ENCODE peak calls at places on chromosomes 5 and 9, in nine cellular contexts. One of them, this sample, is unnamed.

GRCh38 chr9:131310833-131311554 is 21.5 kb downstream of the PLPP7 start:
- DNase-seq in NCI-H82: peak; percentile 26
- DNase-seq in substantia nigra: no peak
- DNase-seq in Ammon's horn: no peak
- DNase-seq in NCI-H2029 treated with DMSO at 0.1 percent for 48 hours: no peak
- DNase-seq in fibroblast of the conjunctiva: no peak
- DNase-seq in memory B cell: no peak
- DNase-seq in body of pancreas: peak; percentile 12
- DNase-seq in stimulated activated CD4-positive, alpha-beta T cell treated with anti-CD3 and anti-CD28 coated beads, Interleukin-12 subunit alpha, Interleukin-12 subunit beta, amount 100 ng/mL, for 4 hours: peak; percentile 42
- DNase-seq in this sample: no peak

GRCh38 chr5:18455521-18455920 is 821.3 kb downstream of the TAF11L14 start:
- DNase-seq in NCI-H82: no peak
- DNase-seq in substantia nigra: no peak
- DNase-seq in Ammon's horn: no peak
- DNase-seq in NCI-H2029 treated with DMSO at 0.1 percent for 48 hours: no peak
- DNase-seq in fibroblast of the conjunctiva: no peak
- DNase-seq in memory B cell: no peak
- DNase-seq in body of pancreas: no peak
- DNase-seq in stimulated activated CD4-positive, alpha-beta T cell treated with anti-CD3 and anti-CD28 coated beads, Interleukin-12 subunit alpha, Interleukin-12 subunit beta, amount 100 ng/mL, for 4 hours: no peak
- DNase-seq in this sample: no peak

GRCh38 chr9:92402359-92402758 is 2.0 kb downstream of the OGN start:
- DNase-seq in NCI-H82: no peak
- DNase-seq in substantia nigra: no peak
- DNase-seq in Ammon's horn: no peak
- DNase-seq in NCI-H2029 treated with DMSO at 0.1 percent for 48 hours: no peak
- DNase-seq in fibroblast of the conjunctiva: no peak
- DNase-seq in memory B cell: no peak
- DNase-seq in body of pancreas: no peak
- DNase-seq in stimulated activated CD4-positive, alpha-beta T cell treated with anti-CD3 and anti-CD28 coated beads, Interleukin-12 subunit alpha, Interleukin-12 subunit beta, amount 100 ng/mL, for 4 hours: no peak
- DNase-seq in this sample: no peak

GRCh38 chr5:60521379-60522298 is 178.3 kb downstream of the DEPDC1B start:
- DNase-seq in NCI-H82: no peak
- DNase-seq in substantia nigra: no peak
- DNase-seq in Ammon's horn: no peak
- DNase-seq in NCI-H2029 treated with DMSO at 0.1 percent for 48 hours: no peak
- DNase-seq in fibroblast of the conjunctiva: no peak
- DNase-seq in memory B cell: peak; percentile 36
- DNase-seq in body of pancreas: no peak
- DNase-seq in stimulated activated CD4-positive, alpha-beta T cell treated with anti-CD3 and anti-CD28 coated beads, Interleukin-12 subunit alpha, Interleukin-12 subunit beta, amount 100 ng/mL, for 4 hours: no peak
- DNase-seq in this sample: no peak

GRCh38 chr9:11374961-11375360 is 762.2 kb upstream of the PTPRD start:
- DNase-seq in NCI-H82: no peak
- DNase-seq in substantia nigra: no peak
- DNase-seq in Ammon's horn: no peak
- DNase-seq in NCI-H2029 treated with DMSO at 0.1 percent for 48 hours: no peak
- DNase-seq in fibroblast of the conjunctiva: no peak
- DNase-seq in memory B cell: no peak
- DNase-seq in body of pancreas: no peak
- DNase-seq in stimulated activated CD4-positive, alpha-beta T cell treated with anti-CD3 and anti-CD28 coated beads, Interleukin-12 subunit alpha, Interleukin-12 subunit beta, amount 100 ng/mL, for 4 hours: no peak
- DNase-seq in this sample: no peak

GRCh38 chr5:115414406-115415142 is 118.1 kb upstream of the CCDC112 start:
- DNase-seq in NCI-H82: no peak
- DNase-seq in substantia nigra: no peak
- DNase-seq in Ammon's horn: no peak
- DNase-seq in NCI-H2029 treated with DMSO at 0.1 percent for 48 hours: no peak
- DNase-seq in fibroblast of the conjunctiva: peak; percentile 81
- DNase-seq in memory B cell: no peak
- DNase-seq in body of pancreas: peak; percentile 24
- DNase-seq in stimulated activated CD4-positive, alpha-beta T cell treated with anti-CD3 and anti-CD28 coated beads, Interleukin-12 subunit alpha, Interleukin-12 subunit beta, amount 100 ng/mL, for 4 hours: no peak
- DNase-seq in this sample: no peak

GRCh38 chr5:79514391-79515105 is 614 bp upstream of the HOMER1 start:
- DNase-seq in NCI-H82: peak; percentile 89
- DNase-seq in substantia nigra: peak; percentile 70
- DNase-seq in Ammon's horn: peak; percentile 97
- DNase-seq in NCI-H2029 treated with DMSO at 0.1 percent for 48 hours: peak; percentile 86
- DNase-seq in fibroblast of the conjunctiva: peak; percentile 82
- DNase-seq in memory B cell: peak; percentile 93
- DNase-seq in body of pancreas: peak; percentile 94
- DNase-seq in stimulated activated CD4-positive, alpha-beta T cell treated with anti-CD3 and anti-CD28 coated beads, Interleukin-12 subunit alpha, Interleukin-12 subunit beta, amount 100 ng/mL, for 4 hours: peak; percentile 85
- DNase-seq in this sample: peak; percentile 85

GRCh38 chr5:150637245-150638052 is 3.0 kb upstream of the SYNPO start:
- DNase-seq in NCI-H82: peak; percentile 58
- DNase-seq in substantia nigra: no peak
- DNase-seq in Ammon's horn: no peak
- DNase-seq in NCI-H2029 treated with DMSO at 0.1 percent for 48 hours: no peak
- DNase-seq in fibroblast of the conjunctiva: peak; percentile 22
- DNase-seq in memory B cell: no peak
- DNase-seq in body of pancreas: peak; percentile 66
- DNase-seq in stimulated activated CD4-positive, alpha-beta T cell treated with anti-CD3 and anti-CD28 coated beads, Interleukin-12 subunit alpha, Interleukin-12 subunit beta, amount 100 ng/mL, for 4 hours: no peak
- DNase-seq in this sample: no peak

GRCh38 chr9:14766299-14766698 is 43.8 kb upstream of the CER1 start:
- DNase-seq in NCI-H82: no peak
- DNase-seq in substantia nigra: no peak
- DNase-seq in Ammon's horn: no peak
- DNase-seq in NCI-H2029 treated with DMSO at 0.1 percent for 48 hours: no peak
- DNase-seq in fibroblast of the conjunctiva: no peak
- DNase-seq in memory B cell: no peak
- DNase-seq in body of pancreas: no peak
- DNase-seq in stimulated activated CD4-positive, alpha-beta T cell treated with anti-CD3 and anti-CD28 coated beads, Interleukin-12 subunit alpha, Interleukin-12 subunit beta, amount 100 ng/mL, for 4 hours: no peak
- DNase-seq in this sample: no peak

GRCh38 chr5:34552129-34552528 is 104.0 kb upstream of the RAI14 start:
- DNase-seq in NCI-H82: no peak
- DNase-seq in substantia nigra: no peak
- DNase-seq in Ammon's horn: peak; percentile 54
- DNase-seq in NCI-H2029 treated with DMSO at 0.1 percent for 48 hours: no peak
- DNase-seq in fibroblast of the conjunctiva: no peak
- DNase-seq in memory B cell: no peak
- DNase-seq in body of pancreas: peak; percentile 32
- DNase-seq in stimulated activated CD4-positive, alpha-beta T cell treated with anti-CD3 and anti-CD28 coated beads, Interleukin-12 subunit alpha, Interleukin-12 subunit beta, amount 100 ng/mL, for 4 hours: no peak
- DNase-seq in this sample: no peak

GRCh38 chr5:166165600-166165999 is 2125.8 kb upstream of the WWC1 start:
- DNase-seq in NCI-H82: no peak
- DNase-seq in substantia nigra: no peak
- DNase-seq in Ammon's horn: no peak
- DNase-seq in NCI-H2029 treated with DMSO at 0.1 percent for 48 hours: no peak
- DNase-seq in fibroblast of the conjunctiva: no peak
- DNase-seq in memory B cell: no peak
- DNase-seq in body of pancreas: no peak
- DNase-seq in stimulated activated CD4-positive, alpha-beta T cell treated with anti-CD3 and anti-CD28 coated beads, Interleukin-12 subunit alpha, Interleukin-12 subunit beta, amount 100 ng/mL, for 4 hours: no peak
- DNase-seq in this sample: no peak

GRCh38 chr5:39164016-39164415 is 55.3 kb downstream of the FYB1 start:
- DNase-seq in NCI-H82: no peak
- DNase-seq in substantia nigra: no peak
- DNase-seq in Ammon's horn: peak; percentile 22
- DNase-seq in NCI-H2029 treated with DMSO at 0.1 percent for 48 hours: no peak
- DNase-seq in fibroblast of the conjunctiva: no peak
- DNase-seq in memory B cell: no peak
- DNase-seq in body of pancreas: no peak
- DNase-seq in stimulated activated CD4-positive, alpha-beta T cell treated with anti-CD3 and anti-CD28 coated beads, Interleukin-12 subunit alpha, Interleukin-12 subunit beta, amount 100 ng/mL, for 4 hours: no peak
- DNase-seq in this sample: no peak

GRCh38 chr5:139147743-139148079 is 50.5 kb downstream of the SIL1 start:
- DNase-seq in NCI-H82: no peak
- DNase-seq in substantia nigra: no peak
- DNase-seq in Ammon's horn: peak; percentile 56
- DNase-seq in NCI-H2029 treated with DMSO at 0.1 percent for 48 hours: peak; percentile 85
- DNase-seq in fibroblast of the conjunctiva: peak; percentile 16
- DNase-seq in memory B cell: no peak
- DNase-seq in body of pancreas: peak; percentile 81
- DNase-seq in stimulated activated CD4-positive, alpha-beta T cell treated with anti-CD3 and anti-CD28 coated beads, Interleukin-12 subunit alpha, Interleukin-12 subunit beta, amount 100 ng/mL, for 4 hours: no peak
- DNase-seq in this sample: no peak

GRCh38 chr5:148091991-148092964 is 28.5 kb downstream of the SPINK5 start:
- DNase-seq in NCI-H82: no peak
- DNase-seq in substantia nigra: no peak
- DNase-seq in Ammon's horn: no peak
- DNase-seq in NCI-H2029 treated with DMSO at 0.1 percent for 48 hours: no peak
- DNase-seq in fibroblast of the conjunctiva: no peak
- DNase-seq in memory B cell: no peak
- DNase-seq in body of pancreas: no peak
- DNase-seq in stimulated activated CD4-positive, alpha-beta T cell treated with anti-CD3 and anti-CD28 coated beads, Interleukin-12 subunit alpha, Interleukin-12 subunit beta, amount 100 ng/mL, for 4 hours: no peak
- DNase-seq in this sample: no peak

GRCh38 chr5:13809921-13810320 is 134.6 kb downstream of the DNAH5 start:
- DNase-seq in NCI-H82: no peak
- DNase-seq in substantia nigra: no peak
- DNase-seq in Ammon's horn: no peak
- DNase-seq in NCI-H2029 treated with DMSO at 0.1 percent for 48 hours: no peak
- DNase-seq in fibroblast of the conjunctiva: no peak
- DNase-seq in memory B cell: no peak
- DNase-seq in body of pancreas: no peak
- DNase-seq in stimulated activated CD4-positive, alpha-beta T cell treated with anti-CD3 and anti-CD28 coated beads, Interleukin-12 subunit alpha, Interleukin-12 subunit beta, amount 100 ng/mL, for 4 hours: no peak
- DNase-seq in this sample: no peak

GRCh38 chr5:76604838-76605237 is 18.4 kb downstream of the F2RL2 start:
- DNase-seq in NCI-H82: no peak
- DNase-seq in substantia nigra: no peak
- DNase-seq in Ammon's horn: no peak
- DNase-seq in NCI-H2029 treated with DMSO at 0.1 percent for 48 hours: no peak
- DNase-seq in fibroblast of the conjunctiva: peak; percentile 47
- DNase-seq in memory B cell: no peak
- DNase-seq in body of pancreas: no peak
- DNase-seq in stimulated activated CD4-positive, alpha-beta T cell treated with anti-CD3 and anti-CD28 coated beads, Interleukin-12 subunit alpha, Interleukin-12 subunit beta, amount 100 ng/mL, for 4 hours: no peak
- DNase-seq in this sample: no peak

GRCh38 chr5:171736976-171737848 is 48.4 kb upstream of the SMIM23 start:
- DNase-seq in NCI-H82: no peak
- DNase-seq in substantia nigra: no peak
- DNase-seq in Ammon's horn: no peak
- DNase-seq in NCI-H2029 treated with DMSO at 0.1 percent for 48 hours: no peak
- DNase-seq in fibroblast of the conjunctiva: peak; percentile 78
- DNase-seq in memory B cell: no peak
- DNase-seq in body of pancreas: peak; percentile 31
- DNase-seq in stimulated activated CD4-positive, alpha-beta T cell treated with anti-CD3 and anti-CD28 coated beads, Interleukin-12 subunit alpha, Interleukin-12 subunit beta, amount 100 ng/mL, for 4 hours: no peak
- DNase-seq in this sample: no peak

GRCh38 chr5:150605546-150605945 is 34.9 kb upstream of the SYNPO start:
- DNase-seq in NCI-H82: no peak
- DNase-seq in substantia nigra: no peak
- DNase-seq in Ammon's horn: no peak
- DNase-seq in NCI-H2029 treated with DMSO at 0.1 percent for 48 hours: no peak
- DNase-seq in fibroblast of the conjunctiva: no peak
- DNase-seq in memory B cell: no peak
- DNase-seq in body of pancreas: no peak
- DNase-seq in stimulated activated CD4-positive, alpha-beta T cell treated with anti-CD3 and anti-CD28 coated beads, Interleukin-12 subunit alpha, Interleukin-12 subunit beta, amount 100 ng/mL, for 4 hours: no peak
- DNase-seq in this sample: no peak

GRCh38 chr5:29780401-29780800 is 1413.1 kb upstream of the CDH6 start:
- DNase-seq in NCI-H82: no peak
- DNase-seq in substantia nigra: no peak
- DNase-seq in Ammon's horn: no peak
- DNase-seq in NCI-H2029 treated with DMSO at 0.1 percent for 48 hours: no peak
- DNase-seq in fibroblast of the conjunctiva: no peak
- DNase-seq in memory B cell: no peak
- DNase-seq in body of pancreas: no peak
- DNase-seq in stimulated activated CD4-positive, alpha-beta T cell treated with anti-CD3 and anti-CD28 coated beads, Interleukin-12 subunit alpha, Interleukin-12 subunit beta, amount 100 ng/mL, for 4 hours: no peak
- DNase-seq in this sample: no peak